ENCODE peak calls at places on chromosomes 3 and 15, in five cellular contexts. A, B, R, S and I are unnamed samples.
A peak's percentile ranks its signal among the peaks of the same experiment; 100 is the strongest.

GRCh38 chr3:37221407-37221806 is 47.0 kb upstream of the LRRFIP2 start:
- DNase-seq in R (peak; percentile 38), A (peak; percentile 68), B (no peak), S (peak; percentile 82), I (no peak)

GRCh38 chr3:169666501-169667379 is 3.2 kb upstream of the MECOM start:
- DNase-seq in S (no peak), R (no peak), B (peak; percentile 30), A (no peak), I (no peak)

GRCh38 chr3:146037697-146038096 is 123.3 kb downstream of the PLOD2 start:
- DNase-seq in B (no peak), S (peak; percentile 43), A (no peak), R (peak; percentile 39), I (no peak)

GRCh38 chr15:69591905-69592508 is 139.4 kb downstream of the RPLP1 start:
- DNase-seq in B (no peak), S (no peak), R (no peak), A (peak; percentile 92), I (no peak)

GRCh38 chr15:74184582-74185091 is 11.1 kb downstream of the ISLR start:
- DNase-seq in B (no peak), S (no peak), A (no peak), R (no peak), I (no peak)

GRCh38 chr3:177358968-177359600 is 161.8 kb upstream of the TBL1XR1 start:
- DNase-seq in S (peak; percentile 13), A (peak; percentile 56), R (peak; percentile 26), B (peak; percentile 71), I (no peak)

GRCh38 chr3:194268659-194269487 is 82.3 kb downstream of the CPN2 start:
- DNase-seq in R (no peak), S (no peak), A (no peak), B (no peak), I (no peak)

GRCh38 chr3:171258316-171258715 is 201.9 kb downstream of the TNIK start:
- DNase-seq in A (no peak), S (peak; percentile 28), B (no peak), R (no peak), I (no peak)

GRCh38 chr3:15318661-15319060 is 13.7 kb downstream of the SH3BP5 start:
- DNase-seq in A (no peak), R (no peak), S (no peak), B (no peak), I (no peak)

GRCh38 chr15:29924750-29925149 is 102.5 kb upstream of the TJP1 start:
- DNase-seq in B (peak; percentile 56), S (peak; percentile 48), A (peak; percentile 84), R (peak; percentile 67), I (no peak)

GRCh38 chr3:17974206-17974841 is 231.9 kb upstream of the TBC1D5 start:
- DNase-seq in B (no peak), A (no peak), S (peak; percentile 12), R (no peak), I (no peak)

GRCh38 chr3:43727930-43728329 is 37.2 kb downstream of the ABHD5 start:
- DNase-seq in S (peak; percentile 74), R (peak; percentile 10), A (no peak), B (no peak), I (peak; percentile 93)

GRCh38 chr3:66107855-66108254 is 69.1 kb upstream of the MAGI1 start:
- DNase-seq in B (no peak), S (peak; percentile 71), A (no peak), R (peak; percentile 81), I (peak; percentile 86)

GRCh38 chr3:112126501-112126900 is 6.5 kb downstream of the GCSAM start:
- DNase-seq in R (no peak), S (peak; percentile 29), B (no peak), A (no peak), I (no peak)

GRCh38 chr3:195908439-195909293 is at the start of gene TNK2:
- DNase-seq in S (peak; percentile 67), B (no peak), R (peak; percentile 9), A (no peak), I (no peak)

GRCh38 chr3:185066251-185066650 is 86.6 kb downstream of the C3orf70 start:
- DNase-seq in R (no peak), A (no peak), S (no peak), B (no peak), I (no peak)

GRCh38 chr3:76943671-76944070 is 96.2 kb upstream of the ROBO2 start:
- DNase-seq in A (no peak), R (no peak), S (no peak), B (no peak), I (no peak)

GRCh38 chr3:197338586-197338985 is 40.2 kb upstream of the DLG1 start:
- DNase-seq in A (no peak), S (no peak), B (no peak), R (no peak), I (no peak)

GRCh38 chr3:14152963-14153355 is 25.4 kb downstream of the XPC start:
- DNase-seq in R (no peak), B (no peak), S (no peak), A (no peak), I (no peak)

GRCh38 chr3:184592411-184593200 is 31.0 kb downstream of the EPHB3 start:
- DNase-seq in R (no peak), S (no peak), A (no peak), B (no peak), I (no peak)

GRCh38 chr15:80003171-80003570 is 32.2 kb upstream of the BCL2A1 start:
- DNase-seq in S (no peak), R (no peak), B (no peak), A (no peak), I (no peak)

GRCh38 chr15:85421116-85421925 is 40.9 kb downstream of the AKAP13 start:
- DNase-seq in A (no peak), R (peak; percentile 57), B (no peak), S (peak; percentile 35), I (no peak)

GRCh38 chr3:125107384-125107783 is 51.6 kb upstream of the HEG1 start:
- DNase-seq in B (no peak), R (peak; percentile 31), A (no peak), S (no peak), I (no peak)

GRCh38 chr3:195260286-195260905 is 10.6 kb downstream of the XXYLT1 start:
- DNase-seq in B (no peak), A (peak; percentile 47), R (no peak), S (peak; percentile 29), I (no peak)

GRCh38 chr3:188905991-188906635 is 265.7 kb upstream of the TPRG1 start:
- DNase-seq in B (no peak), A (no peak), R (no peak), S (no peak), I (no peak)

GRCh38 chr3:159443266-159443665 is 545.4 kb upstream of the IL12A start:
- DNase-seq in A (no peak), S (peak; percentile 58), R (no peak), B (no peak), I (peak; percentile 51)

GRCh38 chr15:81225161-81225671 is 28.5 kb downstream of the IL16 start:
- DNase-seq in A (no peak), S (peak; percentile 29), R (no peak), B (no peak), I (peak; percentile 9)

GRCh38 chr3:100900671-100901070 is 92.5 kb downstream of the ABI3BP start:
- DNase-seq in A (no peak), R (no peak), S (peak; percentile 55), B (no peak), I (no peak)

GRCh38 chr15:100728371-100729201 is 126.2 kb downstream of the ASB7 start:
- DNase-seq in A (no peak), R (no peak), B (no peak), S (no peak), I (no peak)

GRCh38 chr15:97301166-97301565 is 659.3 kb upstream of the ARRDC4 start:
- DNase-seq in B (no peak), A (no peak), S (no peak), R (no peak), I (no peak)

GRCh38 chr15:29832709-29833108 is 10.4 kb upstream of the TJP1 start:
- DNase-seq in R (no peak), B (no peak), A (no peak), S (no peak), I (no peak)

GRCh38 chr3:85360742-85361387 is 402.1 kb downstream of the CADM2 start:
- DNase-seq in R (peak; percentile 0), B (peak; percentile 63), A (peak; percentile 41), S (peak; percentile 1), I (peak; percentile 1)

GRCh38 chr15:100686021-100686724 is 83.8 kb downstream of the ASB7 start:
- DNase-seq in B (no peak), R (no peak), S (peak; percentile 78), A (no peak), I (no peak)